ENCODE peak calls at places on chromosomes 4 and X, in ten cellular contexts. One of them, this sample, is unnamed.

GRCh38 chr4:140005699-140006098 is 148.3 kb downstream of the MAML3 start:
- DNase-seq in hepatocyte: no peak
- DNase-seq in cardiac muscle cell: no peak
- DNase-seq in pancreas: no peak
- DNase-seq in A549: no peak
- DNase-seq in neural progenitor cell: no peak
- DNase-seq in sigmoid colon: no peak
- DNase-seq in foreskin keratinocyte: no peak
- DNase-seq in H9: no peak
- DNase-seq in left ventricle myocardium inferior: no peak
- DNase-seq in this sample: no peak

GRCh38 chr4:183355405-183355804 is 33.2 kb upstream of the CLDN24 start:
- DNase-seq in hepatocyte: no peak
- DNase-seq in left ventricle myocardium inferior: no peak
- DNase-seq in cardiac muscle cell: no peak
- DNase-seq in foreskin keratinocyte: peak
- DNase-seq in neural progenitor cell: no peak
- DNase-seq in pancreas: no peak
- DNase-seq in H9: no peak
- DNase-seq in sigmoid colon: no peak
- DNase-seq in A549: no peak
- DNase-seq in this sample: no peak

GRCh38 chr4:156825074-156825473 is 146.5 kb downstream of the PDGFC start:
- DNase-seq in sigmoid colon: no peak
- DNase-seq in H9: no peak
- DNase-seq in foreskin keratinocyte: peak
- DNase-seq in cardiac muscle cell: no peak
- DNase-seq in hepatocyte: no peak
- DNase-seq in left ventricle myocardium inferior: no peak
- DNase-seq in neural progenitor cell: no peak
- DNase-seq in A549: no peak
- DNase-seq in pancreas: no peak
- DNase-seq in this sample: no peak

GRCh38 chr4:17128268-17128667 is 229.8 kb upstream of the LDB2 start:
- DNase-seq in A549: no peak
- DNase-seq in neural progenitor cell: no peak
- DNase-seq in hepatocyte: no peak
- DNase-seq in cardiac muscle cell: no peak
- DNase-seq in H9: no peak
- DNase-seq in foreskin keratinocyte: no peak
- DNase-seq in pancreas: no peak
- DNase-seq in left ventricle myocardium inferior: no peak
- DNase-seq in sigmoid colon: no peak
- DNase-seq in this sample: no peak

GRCh38 chr4:105895609-105896460 is 564 bp downstream of the NPNT start:
- DNase-seq in A549: no peak
- DNase-seq in cardiac muscle cell: peak
- DNase-seq in pancreas: peak
- DNase-seq in sigmoid colon: no peak
- DNase-seq in neural progenitor cell: peak
- DNase-seq in hepatocyte: peak
- DNase-seq in left ventricle myocardium inferior: peak
- DNase-seq in H9: peak
- DNase-seq in foreskin keratinocyte: peak
- DNase-seq in this sample: peak

GRCh38 chr4:2806392-2807355 is 13.8 kb downstream of the SH3BP2 start:
- DNase-seq in pancreas: peak
- DNase-seq in hepatocyte: no peak
- DNase-seq in foreskin keratinocyte: no peak
- DNase-seq in cardiac muscle cell: no peak
- DNase-seq in left ventricle myocardium inferior: peak
- DNase-seq in sigmoid colon: peak
- DNase-seq in H9: no peak
- DNase-seq in A549: no peak
- DNase-seq in neural progenitor cell: no peak
- DNase-seq in this sample: no peak

GRCh38 chrX:20527458-20528099 is 260.9 kb upstream of the RPS6KA3 start:
- DNase-seq in neural progenitor cell: peak
- DNase-seq in foreskin keratinocyte: no peak
- DNase-seq in hepatocyte: peak
- DNase-seq in left ventricle myocardium inferior: peak
- DNase-seq in pancreas: no peak
- DNase-seq in cardiac muscle cell: peak
- DNase-seq in A549: peak
- DNase-seq in H9: no peak
- DNase-seq in sigmoid colon: no peak
- DNase-seq in this sample: no peak

GRCh38 chr4:107366900-107367299 is 330.8 kb upstream of the DKK2 start:
- DNase-seq in sigmoid colon: no peak
- DNase-seq in neural progenitor cell: no peak
- DNase-seq in hepatocyte: no peak
- DNase-seq in A549: no peak
- DNase-seq in foreskin keratinocyte: peak
- DNase-seq in H9: no peak
- DNase-seq in pancreas: no peak
- DNase-seq in cardiac muscle cell: no peak
- DNase-seq in left ventricle myocardium inferior: no peak
- DNase-seq in this sample: no peak

GRCh38 chr4:88285235-88285505 is 809 bp upstream of the PPM1K start:
- DNase-seq in left ventricle myocardium inferior: no peak
- DNase-seq in A549: no peak
- DNase-seq in pancreas: no peak
- DNase-seq in sigmoid colon: no peak
- DNase-seq in foreskin keratinocyte: no peak
- DNase-seq in hepatocyte: no peak
- DNase-seq in cardiac muscle cell: no peak
- DNase-seq in neural progenitor cell: no peak
- DNase-seq in H9: no peak
- DNase-seq in this sample: no peak
- H3K27ac ChIP-seq in left ventricle myocardium inferior: peak
- H3K27ac ChIP-seq in A549: no peak
- H3K27ac ChIP-seq in pancreas: peak
- H3K27ac ChIP-seq in sigmoid colon: peak
- H3K27ac ChIP-seq in foreskin keratinocyte: no peak
- H3K27ac ChIP-seq in hepatocyte: peak
- H3K27ac ChIP-seq in cardiac muscle cell: peak
- H3K27ac ChIP-seq in neural progenitor cell: no peak
- H3K27ac ChIP-seq in H9: no peak
- H3K27ac ChIP-seq in this sample: peak

GRCh38 chrX:131791608-131792355 is 231.3 kb upstream of the STK26 start:
- DNase-seq in cardiac muscle cell: no peak
- DNase-seq in sigmoid colon: no peak
- DNase-seq in pancreas: no peak
- DNase-seq in A549: no peak
- DNase-seq in hepatocyte: no peak
- DNase-seq in left ventricle myocardium inferior: no peak
- DNase-seq in neural progenitor cell: no peak
- DNase-seq in foreskin keratinocyte: no peak
- DNase-seq in H9: no peak
- DNase-seq in this sample: no peak

GRCh38 chrX:131789664-131790063 is 233.4 kb upstream of the STK26 start:
- DNase-seq in sigmoid colon: no peak
- DNase-seq in pancreas: no peak
- DNase-seq in cardiac muscle cell: no peak
- DNase-seq in A549: no peak
- DNase-seq in neural progenitor cell: no peak
- DNase-seq in hepatocyte: no peak
- DNase-seq in left ventricle myocardium inferior: no peak
- DNase-seq in foreskin keratinocyte: no peak
- DNase-seq in H9: no peak
- DNase-seq in this sample: no peak

GRCh38 chrX:131792789-131793462 is 230.2 kb upstream of the STK26 start:
- DNase-seq in foreskin keratinocyte: no peak
- DNase-seq in A549: peak
- DNase-seq in neural progenitor cell: no peak
- DNase-seq in cardiac muscle cell: no peak
- DNase-seq in left ventricle myocardium inferior: no peak
- DNase-seq in sigmoid colon: peak
- DNase-seq in hepatocyte: no peak
- DNase-seq in pancreas: peak
- DNase-seq in H9: no peak
- DNase-seq in this sample: peak

GRCh38 chrX:131795442-131796229 is 227.5 kb upstream of the STK26 start:
- DNase-seq in neural progenitor cell: no peak
- DNase-seq in sigmoid colon: no peak
- DNase-seq in pancreas: peak
- DNase-seq in cardiac muscle cell: no peak
- DNase-seq in hepatocyte: no peak
- DNase-seq in H9: no peak
- DNase-seq in A549: no peak
- DNase-seq in left ventricle myocardium inferior: no peak
- DNase-seq in foreskin keratinocyte: no peak
- DNase-seq in this sample: no peak

GRCh38 chrX:131792356-131792749 is 230.7 kb upstream of the STK26 start:
- DNase-seq in foreskin keratinocyte: no peak
- DNase-seq in A549: peak
- DNase-seq in neural progenitor cell: no peak
- DNase-seq in sigmoid colon: peak
- DNase-seq in left ventricle myocardium inferior: no peak
- DNase-seq in pancreas: peak
- DNase-seq in cardiac muscle cell: no peak
- DNase-seq in hepatocyte: no peak
- DNase-seq in H9: no peak
- DNase-seq in this sample: peak
- TF ChIP-seq CTCF in foreskin keratinocyte: no peak
- TF ChIP-seq CTCF in A549: peak
- TF ChIP-seq CTCF in neural progenitor cell: no peak
- TF ChIP-seq CTCF in sigmoid colon: no peak
- TF ChIP-seq CTCF in left ventricle myocardium inferior: no peak
- TF ChIP-seq CTCF in pancreas: no peak
- TF ChIP-seq CTCF in cardiac muscle cell: no peak
- TF ChIP-seq CTCF in hepatocyte: no peak
- TF ChIP-seq CTCF in H9: no peak
- TF ChIP-seq CTCF in this sample: no peak

GRCh38 chr4:31104596-31104995 is 384.4 kb downstream of the PCDH7 start:
- DNase-seq in H9: no peak
- DNase-seq in pancreas: peak
- DNase-seq in neural progenitor cell: no peak
- DNase-seq in sigmoid colon: no peak
- DNase-seq in A549: no peak
- DNase-seq in foreskin keratinocyte: no peak
- DNase-seq in hepatocyte: no peak
- DNase-seq in cardiac muscle cell: no peak
- DNase-seq in left ventricle myocardium inferior: no peak
- DNase-seq in this sample: no peak

GRCh38 chr4:31108762-31109161 is 388.6 kb downstream of the PCDH7 start:
- DNase-seq in H9: no peak
- DNase-seq in sigmoid colon: no peak
- DNase-seq in pancreas: no peak
- DNase-seq in A549: no peak
- DNase-seq in neural progenitor cell: no peak
- DNase-seq in cardiac muscle cell: no peak
- DNase-seq in hepatocyte: no peak
- DNase-seq in left ventricle myocardium inferior: no peak
- DNase-seq in foreskin keratinocyte: no peak
- DNase-seq in this sample: no peak

GRCh38 chr4:31106419-31106818 is 386.2 kb downstream of the PCDH7 start:
- DNase-seq in foreskin keratinocyte: no peak
- DNase-seq in sigmoid colon: no peak
- DNase-seq in pancreas: no peak
- DNase-seq in left ventricle myocardium inferior: no peak
- DNase-seq in cardiac muscle cell: no peak
- DNase-seq in hepatocyte: no peak
- DNase-seq in H9: no peak
- DNase-seq in A549: no peak
- DNase-seq in neural progenitor cell: no peak
- DNase-seq in this sample: no peak

GRCh38 chr4:31104033-31104432 is 383.9 kb downstream of the PCDH7 start:
- DNase-seq in foreskin keratinocyte: no peak
- DNase-seq in left ventricle myocardium inferior: no peak
- DNase-seq in cardiac muscle cell: no peak
- DNase-seq in pancreas: no peak
- DNase-seq in A549: no peak
- DNase-seq in hepatocyte: no peak
- DNase-seq in sigmoid colon: no peak
- DNase-seq in H9: no peak
- DNase-seq in neural progenitor cell: no peak
- DNase-seq in this sample: no peak

DNA sequence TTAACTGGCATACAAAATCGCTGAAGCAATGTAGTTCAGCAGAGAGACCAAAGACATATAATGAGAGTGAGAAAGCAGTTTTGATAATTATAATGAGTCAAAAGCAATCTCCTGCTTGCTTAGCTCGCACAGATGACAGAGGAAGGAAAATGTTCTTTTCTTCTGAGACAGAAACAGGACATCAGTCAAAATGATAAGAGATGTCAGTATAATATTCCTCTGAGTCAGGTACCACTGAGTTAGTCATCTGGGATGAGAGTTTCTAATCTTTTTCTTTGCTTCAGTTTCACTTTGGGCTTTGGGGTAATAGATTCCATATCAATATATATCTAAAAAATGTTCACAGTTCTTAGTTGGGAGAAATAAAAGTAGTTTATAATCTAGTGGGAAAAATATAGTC is 387.2 kb downstream of the PCDH7 start:
- DNase-seq in H9: no peak
- DNase-seq in hepatocyte: no peak
- DNase-seq in sigmoid colon: no peak
- DNase-seq in A549: no peak
- DNase-seq in pancreas: no peak
- DNase-seq in left ventricle myocardium inferior: no peak
- DNase-seq in foreskin keratinocyte: peak
- DNase-seq in cardiac muscle cell: no peak
- DNase-seq in neural progenitor cell: no peak
- DNase-seq in this sample: no peak
- H3K27ac ChIP-seq in H9: no peak
- H3K27ac ChIP-seq in hepatocyte: no peak
- H3K27ac ChIP-seq in sigmoid colon: no peak
- H3K27ac ChIP-seq in A549: no peak
- H3K27ac ChIP-seq in pancreas: no peak
- H3K27ac ChIP-seq in left ventricle myocardium inferior: no peak
- H3K27ac ChIP-seq in foreskin keratinocyte: no peak
- H3K27ac ChIP-seq in cardiac muscle cell: peak
- H3K27ac ChIP-seq in neural progenitor cell: no peak
- H3K27ac ChIP-seq in this sample: no peak

DNA sequence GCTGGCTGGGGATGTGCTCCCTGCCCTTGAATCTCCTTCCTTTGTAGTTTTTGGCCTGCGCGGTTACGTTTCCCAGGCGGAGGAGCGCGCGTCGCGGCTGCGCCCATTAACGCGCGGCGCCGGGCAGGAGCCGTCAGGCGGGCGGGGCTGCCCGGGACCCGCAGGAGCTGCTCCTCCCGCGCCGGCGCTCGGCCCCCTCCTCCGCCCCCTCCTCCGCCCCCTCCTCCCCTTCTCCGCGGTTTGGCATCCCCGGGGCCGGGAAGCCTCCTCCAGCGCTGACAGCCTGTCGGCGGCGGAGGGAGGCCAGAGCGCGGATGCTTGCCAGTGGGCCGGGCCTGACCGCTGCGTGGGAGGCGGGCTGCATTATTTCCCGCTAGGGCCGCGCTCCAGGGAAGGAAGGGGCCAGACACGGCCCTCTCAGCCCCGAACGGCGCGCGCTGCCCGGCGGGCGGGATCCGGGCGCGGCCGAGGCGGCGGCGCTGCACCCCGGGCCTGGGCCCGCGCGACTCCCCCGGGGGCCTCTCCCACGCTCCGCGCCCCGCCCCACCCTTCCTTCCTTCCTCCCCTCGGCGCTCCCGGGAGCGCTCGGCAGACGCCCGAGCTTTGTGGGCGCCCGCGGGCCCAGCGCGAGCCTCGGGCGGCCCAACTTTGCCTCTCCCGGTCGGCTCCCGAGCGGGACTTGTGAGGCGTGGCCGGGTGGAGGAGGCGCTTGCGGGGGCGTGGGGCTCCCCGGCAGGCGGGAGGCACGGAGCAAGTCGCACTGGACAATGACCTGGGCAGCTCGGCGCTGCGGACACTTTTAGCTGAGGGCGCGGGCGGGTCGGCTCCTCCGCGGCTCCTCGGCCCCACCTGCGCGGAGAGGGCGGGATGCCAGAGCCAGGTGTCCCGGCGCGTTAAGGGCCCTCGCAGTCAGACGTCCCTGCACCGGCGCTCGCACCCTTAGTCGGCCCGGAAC is at the start of gene DCLK2:
- DNase-seq in foreskin keratinocyte: no peak
- DNase-seq in pancreas: peak
- DNase-seq in sigmoid colon: peak
- DNase-seq in hepatocyte: peak
- DNase-seq in A549: peak
- DNase-seq in neural progenitor cell: peak
- DNase-seq in left ventricle myocardium inferior: peak
- DNase-seq in H9: peak
- DNase-seq in cardiac muscle cell: peak
- DNase-seq in this sample: peak
- TF ChIP-seq CTCF in foreskin keratinocyte: no peak
- TF ChIP-seq CTCF in pancreas: no peak
- TF ChIP-seq CTCF in sigmoid colon: no peak
- TF ChIP-seq CTCF in hepatocyte: no peak
- TF ChIP-seq CTCF in A549: no peak
- TF ChIP-seq CTCF in neural progenitor cell: no peak
- TF ChIP-seq CTCF in left ventricle myocardium inferior: peak
- TF ChIP-seq CTCF in H9: no peak
- TF ChIP-seq CTCF in cardiac muscle cell: no peak
- TF ChIP-seq CTCF in this sample: no peak

This sample was measured in coronary artery.